ENCODE peak calls at places on chromosome 10, in nine cellular contexts. S, Z, M, E, T, A, V, D and H are unnamed samples.

GRCh38 chr10:119233821-119234220 is 26.4 kb downstream of the GRK5 start:
- DNase-seq in S (peak), Z (peak), M (no peak), E (no peak), T (peak), A (no peak), V (no peak), D (no peak), H (peak)

GRCh38 chr10:76310681-76311080 is 879.3 kb downstream of the LRMDA start:
- DNase-seq in S (no peak), Z (no peak), M (no peak), E (no peak), T (no peak), A (no peak), V (no peak), D (no peak), H (no peak)

GRCh38 chr10:121036431-121036830 is 185.3 kb downstream of the WDR11 start:
- DNase-seq in S (no peak), Z (no peak), M (no peak), E (no peak), T (no peak), A (no peak), V (peak), D (no peak), H (no peak)

GRCh38 chr10:124308351-124308645 is 110.4 kb downstream of the OAT start:
- DNase-seq in S (no peak), Z (no peak), M (no peak), E (no peak), T (no peak), A (no peak), V (no peak), D (no peak), H (no peak)

GRCh38 chr10:99457808-99458207 is 27.4 kb upstream of the GOT1 start:
- DNase-seq in S (no peak), Z (peak), M (no peak), E (peak), T (peak), A (no peak), V (no peak), D (no peak), H (no peak)

GRCh38 chr10:44384601-44385422 is at the start of gene CXCL12:
- DNase-seq in S (peak), Z (peak), M (peak), E (peak), T (peak), A (no peak), V (peak), D (peak), H (peak)

GRCh38 chr10:130935051-130935450 is 376.5 kb downstream of the TCERG1L start:
- DNase-seq in S (no peak), Z (no peak), M (no peak), E (no peak), T (no peak), A (no peak), V (peak), D (no peak), H (peak)

GRCh38 chr10:121668336-121669009 is 70.2 kb upstream of the FGFR2 start:
- DNase-seq in S (no peak), Z (no peak), M (peak), E (no peak), T (no peak), A (no peak), V (peak), D (peak), H (peak)

GRCh38 chr10:12459338-12459737 is 110.0 kb downstream of the CAMK1D start:
- DNase-seq in S (no peak), Z (no peak), M (no peak), E (no peak), T (no peak), A (no peak), V (no peak), D (no peak), H (no peak)

GRCh38 chr10:11397566-11397965 is 213.9 kb downstream of the USP6NL start:
- DNase-seq in S (no peak), Z (no peak), M (no peak), E (no peak), T (no peak), A (no peak), V (peak), D (no peak), H (no peak)

GRCh38 chr10:110268931-110269640 is 35.6 kb downstream of the SMNDC1 start:
- DNase-seq in S (no peak), Z (no peak), M (no peak), E (no peak), T (no peak), A (no peak), V (no peak), D (peak), H (no peak)

GRCh38 chr10:132637477-132638129 is 100.0 kb downstream of the INPP5A start:
- DNase-seq in S (peak), Z (peak), M (peak), E (peak), T (peak), A (no peak), V (peak), D (peak), H (no peak)

GRCh38 chr10:70942125-70942524 is 53.8 kb upstream of the PCBD1 start:
- DNase-seq in S (no peak), Z (no peak), M (no peak), E (no peak), T (no peak), A (no peak), V (no peak), D (peak), H (no peak)

GRCh38 chr10:29332761-29333148 is 43.9 kb downstream of the LYZL1 start:
- DNase-seq in S (no peak), Z (no peak), M (no peak), E (no peak), T (no peak), A (no peak), V (no peak), D (no peak), H (no peak)

GRCh38 chr10:122323188-122323587 is 51.3 kb upstream of the PLEKHA1 start:
- DNase-seq in S (no peak), Z (no peak), M (no peak), E (no peak), T (no peak), A (no peak), V (no peak), D (no peak), H (no peak)

GRCh38 chr10:24574578-24575155 is 149.0 kb downstream of the ARHGAP21 start:
- DNase-seq in S (no peak), Z (no peak), M (no peak), E (no peak), T (no peak), A (no peak), V (no peak), D (no peak), H (no peak)

GRCh38 chr10:6321880-6322279 is 119.1 kb downstream of the PFKFB3 start:
- DNase-seq in S (peak), Z (peak), M (no peak), E (peak), T (peak), A (no peak), V (no peak), D (no peak), H (peak)

GRCh38 chr10:132606031-132606491 is 68.5 kb downstream of the INPP5A start:
- DNase-seq in S (no peak), Z (no peak), M (no peak), E (no peak), T (no peak), A (peak), V (peak), D (no peak), H (no peak)

GRCh38 chr10:4740471-4740870 is 85.5 kb upstream of the AKR1E2 start:
- DNase-seq in S (no peak), Z (peak), M (no peak), E (peak), T (no peak), A (no peak), V (no peak), D (no peak), H (no peak)

GRCh38 chr10:15188629-15189028 is 20.1 kb upstream of the NMT2 start:
- DNase-seq in S (no peak), Z (no peak), M (no peak), E (no peak), T (no peak), A (no peak), V (no peak), D (no peak), H (no peak)

GRCh38 chr10:44388641-44389040 is 3.7 kb upstream of the CXCL12 start:
- DNase-seq in S (no peak), Z (no peak), M (no peak), E (no peak), T (no peak), A (no peak), V (no peak), D (no peak), H (no peak)

GRCh38 chr10:126123466-126123865 is 227.1 kb downstream of the FANK1 start:
- DNase-seq in S (no peak), Z (no peak), M (no peak), E (no peak), T (no peak), A (no peak), V (peak), D (no peak), H (no peak)
- H3K4me3 ChIP-seq in S (no peak), Z (no peak), M (no peak), E (no peak), T (no peak), A (no peak), V (no peak), D (no peak), H (no peak)

GRCh38 chr10:45419673-45420020 is 45.6 kb downstream of the ALOX5 start:
- DNase-seq in S (no peak), Z (no peak), M (no peak), E (no peak), T (no peak), A (no peak), V (peak), D (peak), H (peak)
- H3K4me3 ChIP-seq in S (peak), Z (peak), M (peak), E (peak), T (peak), A (no peak), V (peak), D (peak), H (peak)

GRCh38 chr10:129523723-129524316 is 56.8 kb downstream of the MGMT start:
- DNase-seq in S (no peak), Z (no peak), M (no peak), E (no peak), T (no peak), A (no peak), V (no peak), D (no peak), H (no peak)

GRCh38 chr10:129523031-129523722 is 56.1 kb downstream of the MGMT start:
- DNase-seq in S (no peak), Z (no peak), M (no peak), E (no peak), T (no peak), A (peak), V (no peak), D (no peak), H (no peak)

GRCh38 chr10:129520440-129521080 is 53.5 kb downstream of the MGMT start:
- DNase-seq in S (no peak), Z (no peak), M (no peak), E (no peak), T (no peak), A (no peak), V (no peak), D (no peak), H (no peak)

GRCh38 chr10:129522041-129522585 is 55.1 kb downstream of the MGMT start:
- DNase-seq in S (no peak), Z (no peak), M (no peak), E (no peak), T (no peak), A (no peak), V (peak), D (no peak), H (no peak)

DNA sequence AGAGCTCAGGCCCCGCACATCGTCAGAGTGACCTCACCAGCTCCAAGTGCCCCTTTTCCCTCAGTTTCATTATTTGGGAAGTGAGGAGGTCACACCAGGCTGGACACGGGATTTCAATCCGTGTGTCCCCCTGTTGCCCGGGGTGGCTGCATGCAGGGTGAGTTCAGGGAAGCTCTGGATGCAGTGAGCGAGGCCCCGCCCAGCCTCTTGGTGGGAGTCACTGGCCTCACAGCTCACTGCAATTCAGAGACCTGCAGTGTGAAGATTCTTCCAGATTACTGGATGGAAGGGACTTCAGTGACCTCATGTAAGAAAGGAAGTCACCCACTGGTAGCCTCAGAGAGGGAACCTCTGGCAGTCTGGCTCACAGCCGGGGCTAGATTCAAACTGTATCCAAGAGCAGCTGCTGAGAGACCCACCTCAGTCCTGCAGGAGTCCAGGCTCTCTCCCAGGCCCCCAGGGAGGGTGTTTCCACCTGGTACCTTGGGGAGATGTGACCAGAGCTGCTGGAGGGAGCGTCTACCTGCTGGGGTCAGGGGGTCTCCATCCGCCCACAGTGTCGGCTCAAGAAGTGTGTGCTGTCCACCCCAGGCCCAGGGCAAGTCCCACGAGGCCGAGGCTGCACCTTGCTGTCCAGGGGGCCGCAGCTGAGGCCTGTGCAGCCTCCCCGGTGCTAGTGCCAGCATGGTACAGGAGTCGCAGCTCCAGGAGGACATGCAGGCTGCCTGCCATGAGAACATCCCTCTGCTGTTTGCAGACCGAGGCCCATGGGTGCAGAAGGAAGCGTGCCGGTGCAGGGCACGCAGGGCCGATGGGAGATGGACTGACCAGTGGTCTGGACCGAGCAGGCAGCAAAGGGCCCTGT is 54.4 kb downstream of the MGMT start:
- DNase-seq in S (no peak), Z (no peak), M (no peak), E (no peak), T (no peak), A (peak), V (no peak), D (no peak), H (no peak)
- H3K4me3 ChIP-seq in S (no peak), Z (no peak), M (no peak), E (no peak), T (no peak), A (no peak), V (no peak), D (no peak), H (no peak)

GRCh38 chr10:104433611-104434010 is 80.0 kb downstream of the CFAP58 start:
- DNase-seq in S (no peak), Z (no peak), M (no peak), E (no peak), T (no peak), A (no peak), V (no peak), D (no peak), H (no peak)

GRCh38 chr10:104424719-104425118 is 71.1 kb downstream of the CFAP58 start:
- DNase-seq in S (no peak), Z (peak), M (no peak), E (peak), T (peak), A (no peak), V (no peak), D (no peak), H (no peak)

GRCh38 chr10:104434601-104435000 is 81.0 kb downstream of the CFAP58 start:
- DNase-seq in S (no peak), Z (peak), M (no peak), E (no peak), T (no peak), A (no peak), V (no peak), D (no peak), H (no peak)

GRCh38 chr10:104427983-104428382 is 74.3 kb downstream of the CFAP58 start:
- DNase-seq in S (no peak), Z (no peak), M (no peak), E (no peak), T (no peak), A (no peak), V (no peak), D (no peak), H (no peak)

DNA sequence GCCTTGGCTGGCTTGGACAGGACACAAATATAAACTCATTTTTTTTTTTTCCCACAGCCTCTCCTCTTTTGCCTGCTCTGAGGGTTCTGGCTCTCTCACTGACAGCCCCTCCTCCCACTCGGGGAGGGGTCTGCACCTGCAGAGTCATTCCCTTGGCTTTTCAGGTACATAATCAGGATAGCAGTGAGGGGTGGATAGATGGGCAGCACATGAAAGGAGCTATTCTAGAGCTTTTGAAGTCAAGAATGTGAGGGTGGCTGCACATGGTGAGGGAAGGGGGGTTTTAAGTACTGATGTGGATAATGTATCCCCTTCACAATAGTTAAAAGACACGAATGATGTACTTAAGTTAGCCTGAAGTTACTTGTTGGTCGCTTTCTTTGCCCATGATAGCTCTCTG is 76.2 kb downstream of the CFAP58 start:
- DNase-seq in S (no peak), Z (no peak), M (no peak), E (no peak), T (no peak), A (no peak), V (peak), D (no peak), H (no peak)
- H3K4me3 ChIP-seq in S (no peak), Z (no peak), M (no peak), E (no peak), T (no peak), A (no peak), V (no peak), D (no peak), H (no peak)

GRCh38 chr10:114115661-114116060 is 58.3 kb downstream of the CCDC186 start:
- DNase-seq in S (no peak), Z (no peak), M (no peak), E (no peak), T (no peak), A (no peak), V (no peak), D (no peak), H (no peak)

GRCh38 chr10:114110174-114110972 is 63.6 kb downstream of the CCDC186 start:
- DNase-seq in S (no peak), Z (no peak), M (no peak), E (peak), T (peak), A (no peak), V (peak), D (no peak), H (no peak)
- H3K4me3 ChIP-seq in S (no peak), Z (no peak), M (no peak), E (no peak), T (no peak), A (no peak), V (no peak), D (no peak), H (no peak)

DNA sequence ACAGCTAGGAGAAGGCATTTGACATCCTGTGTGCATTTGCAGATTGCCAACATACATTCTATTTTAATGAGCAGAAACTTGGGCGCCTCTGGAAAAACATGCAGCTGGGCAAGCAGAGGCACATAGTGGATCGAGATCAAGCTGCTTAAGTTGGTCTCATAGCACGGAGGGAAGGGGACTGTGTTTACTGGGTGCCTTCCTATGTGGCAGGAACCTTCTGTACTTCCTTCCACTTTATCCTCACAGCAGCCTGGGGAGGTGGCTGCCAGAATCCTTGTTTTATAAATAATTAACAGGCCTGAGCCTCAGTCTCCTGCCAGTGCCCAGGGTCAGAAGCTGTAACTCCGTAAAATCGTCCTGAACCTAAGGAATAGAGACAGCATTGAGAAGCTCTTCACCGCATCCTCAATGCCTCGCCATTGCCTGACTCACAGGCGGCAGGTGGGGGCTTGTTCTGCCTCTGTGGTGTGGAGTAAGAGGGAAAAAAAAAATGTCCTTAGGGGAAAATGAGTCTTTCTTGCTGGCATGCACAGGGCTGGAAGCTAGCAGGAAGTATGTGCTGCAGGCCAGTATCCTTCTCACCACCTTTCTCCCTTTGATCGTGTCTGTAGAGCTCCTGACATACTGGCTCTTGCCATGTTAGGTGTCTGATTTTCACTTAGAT is 6.2 kb downstream of the VWA2 start:
- DNase-seq in S (no peak), Z (no peak), M (no peak), E (no peak), T (no peak), A (no peak), V (no peak), D (no peak), H (no peak)
- H3K4me3 ChIP-seq in S (no peak), Z (no peak), M (no peak), E (no peak), T (no peak), A (no peak), V (no peak), D (no peak), H (no peak)

GRCh38 chr10:56522166-56522565 is 161.1 kb upstream of the ZWINT start:
- DNase-seq in S (no peak), Z (no peak), M (no peak), E (no peak), T (no peak), A (no peak), V (no peak), D (no peak), H (no peak)
- H3K4me3 ChIP-seq in S (no peak), Z (no peak), M (no peak), E (no peak), T (no peak), A (no peak), V (no peak), D (no peak), H (no peak)

DNA sequence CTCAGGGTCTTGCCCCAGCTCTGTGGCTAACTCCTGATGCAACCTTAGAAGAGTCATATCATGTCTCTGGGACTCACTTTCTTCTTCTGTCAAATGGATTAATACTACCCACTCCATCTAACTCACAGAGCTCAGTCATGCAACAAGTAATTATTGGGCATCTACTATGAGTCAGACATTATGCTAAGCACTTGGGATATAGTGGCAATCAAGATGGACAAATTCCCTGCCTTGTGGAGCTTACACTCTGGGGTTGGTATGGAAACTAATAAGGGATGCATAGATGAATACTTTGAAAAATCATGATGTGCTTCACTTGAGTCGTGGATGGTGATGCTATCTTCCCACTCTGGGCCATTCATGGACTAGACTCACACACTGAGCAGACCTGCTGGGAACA is 88.9 kb downstream of the KCNMA1 start:
- DNase-seq in S (no peak), Z (no peak), M (no peak), E (no peak), T (no peak), A (no peak), V (no peak), D (no peak), H (no peak)
- H3K4me3 ChIP-seq in S (no peak), Z (no peak), M (no peak), E (no peak), T (no peak), A (no peak), V (no peak), D (no peak), H (no peak)

GRCh38 chr10:22322663-22323160 is 1.8 kb downstream of the BMI1 start:
- DNase-seq in S (no peak), Z (no peak), M (no peak), E (no peak), T (no peak), A (no peak), V (no peak), D (no peak), H (no peak)

GRCh38 chr10:22324893-22325271 is 4.0 kb downstream of the BMI1 start:
- DNase-seq in S (no peak), Z (no peak), M (no peak), E (no peak), T (no peak), A (no peak), V (no peak), D (no peak), H (no peak)

GRCh38 chr10:22323538-22324305 is 2.8 kb downstream of the BMI1 start:
- DNase-seq in S (no peak), Z (no peak), M (no peak), E (no peak), T (no peak), A (no peak), V (no peak), D (no peak), H (no peak)

GRCh38 chr10:22325272-22325947 is 4.5 kb downstream of the BMI1 start:
- DNase-seq in S (peak), Z (peak), M (peak), E (peak), T (peak), A (peak), V (peak), D (peak), H (peak)

GRCh38 chr10:22324413-22324812 is 3.5 kb downstream of the BMI1 start:
- DNase-seq in S (no peak), Z (no peak), M (no peak), E (no peak), T (no peak), A (no peak), V (no peak), D (no peak), H (no peak)
- H3K4me3 ChIP-seq in S (no peak), Z (no peak), M (peak), E (peak), T (no peak), A (no peak), V (no peak), D (no peak), H (no peak)